ENCODE peak calls at places on chromosomes 11 and 22, in ten cellular contexts. F is mammary epithelial cell; G is heart right ventricle; X is lower lobe of right lung; Y is Panc1; T is A549; L is IMR-90; B is DND-41; V is left ventricle myocardium inferior; P is CD4-positive, CD25-positive, alpha-beta regulatory T cell. J is an unnamed sample. For H3K4me1 and H3K9me3, the result is how much of the 10 kb centered on the place peaks cover.

GRCh38 chr22:39932918-39933649 is 27.1 kb upstream of the TMA7B start:
- DNase-seq in X (no peak), B (peak), G (no peak), Y (peak), V (no peak), L (no peak), T (peak), P (peak), F (no peak), J (peak)

GRCh38 chr11:17221968-17222367 is 14.2 kb upstream of the PIK3C2A start:
- DNase-seq in T (no peak), B (no peak), V (no peak), X (no peak), F (peak), G (no peak), Y (no peak), P (no peak), L (peak), J (no peak)

GRCh38 chr22:20494978-20495860 is at the start of gene KLHL22:
- DNase-seq in L (peak), F (peak), X (peak), T (no peak), B (peak), G (peak), V (no peak), P (no peak), Y (no peak), J (peak)

GRCh38 chr11:83087035-83087434 is 15.3 kb upstream of the RAB30 start:
- DNase-seq in V (no peak), F (no peak), X (no peak), G (no peak), Y (no peak), T (peak), P (no peak), L (no peak), B (no peak), J (no peak)

GRCh38 chr11:38562562-38562961 is 1964.5 kb upstream of the RAG2 start:
- DNase-seq in X (no peak), Y (no peak), T (no peak), F (peak), G (no peak), L (no peak), V (no peak), B (no peak), P (no peak), J (no peak)

GRCh38 chr22:20021196-20022181 is 579 bp downstream of the TANGO2 start:
- DNase-seq in X (peak), Y (no peak), G (peak), F (no peak), T (no peak), V (peak), P (no peak), B (peak), L (peak), J (peak)

GRCh38 chr11:43736502-43737193 is 56.1 kb downstream of the HSD17B12 start:
- DNase-seq in F (peak), G (no peak), L (peak), X (no peak), P (no peak), T (no peak), Y (no peak), B (no peak), V (no peak), J (no peak)

GRCh38 chr22:42930810-42931420 is 73.8 kb upstream of the ARFGAP3 start:
- DNase-seq in F (peak), G (peak), Y (no peak), V (peak), P (no peak), X (no peak), T (peak), L (peak), B (no peak), J (no peak)

GRCh38 chr11:44268807-44269080 is 41.2 kb downstream of the ALX4 start:
- DNase-seq in P (no peak), X (no peak), B (no peak), F (no peak), Y (no peak), V (no peak), G (no peak), T (no peak), L (no peak), J (no peak)

GRCh38 chr22:47609653-47610052 is 847.2 kb downstream of the TBC1D22A start:
- DNase-seq in P (no peak), L (no peak), G (no peak), T (no peak), F (no peak), Y (no peak), X (no peak), B (no peak), V (no peak), J (no peak)

GRCh38 chr11:121270286-121270685 is 22.3 kb upstream of the SC5D start:
- DNase-seq in F (no peak), X (no peak), T (no peak), L (no peak), Y (no peak), B (no peak), P (no peak), V (no peak), G (no peak), J (no peak)

GRCh38 chr11:20337526-20338154 is 25.9 kb upstream of the HTATIP2 start:
- DNase-seq in T (peak), G (no peak), P (no peak), V (no peak), L (peak), X (no peak), F (peak), Y (no peak), B (peak), J (peak)

GRCh38 chr22:38505595-38506117 is 455 bp downstream of the DDX17 start:
- DNase-seq in P (no peak), L (peak), B (peak), Y (no peak), V (peak), T (peak), X (peak), G (peak), F (peak), J (peak)

GRCh38 chr11:102453286-102453797 is 777 bp upstream of the TMEM123 start:
- DNase-seq in G (no peak), P (no peak), Y (no peak), X (no peak), T (no peak), F (peak), B (no peak), V (peak), L (no peak), J (no peak)

GRCh38 chr11:65502274-65502851 is 3.5 kb downstream of the MALAT1 start:
- DNase-seq in T (peak), F (no peak), X (no peak), P (no peak), Y (no peak), B (no peak), G (no peak), V (no peak), L (peak), J (no peak)

GRCh38 chr22:26259510-26259909 is 90.2 kb downstream of the SEZ6L start:
- DNase-seq in L (peak), Y (no peak), B (peak), V (no peak), F (peak), G (no peak), T (peak), X (no peak), P (no peak), J (peak)

GRCh38 chr11:3002871-3003270 is 10.7 kb upstream of the NAP1L4 start:
- DNase-seq in Y (no peak), F (no peak), L (no peak), B (no peak), T (no peak), X (no peak), G (no peak), V (no peak), P (no peak), J (no peak)

GRCh38 chr11:13076961-13077360 is 67.8 kb downstream of the RASSF10 start:
- DNase-seq in P (no peak), X (no peak), F (peak), L (no peak), V (no peak), Y (no peak), B (no peak), T (peak), G (no peak), J (no peak)

GRCh38 chr11:65717906-65718305 is 2.7 kb downstream of the RNASEH2C start:
- DNase-seq in P (no peak), V (no peak), T (no peak), F (no peak), L (no peak), Y (no peak), B (no peak), G (no peak), X (no peak), J (no peak)

GRCh38 chr22:22709719-22710445 is 65.5 kb downstream of the GGTLC2 start:
- DNase-seq in Y (no peak), X (no peak), T (peak), P (no peak), B (no peak), L (no peak), F (no peak), G (no peak), V (no peak), J (no peak)

GRCh38 chr11:47233989-47234668 is 14.5 kb downstream of the ACP2 start:
- DNase-seq in T (peak), B (peak), L (peak), G (peak), V (peak), F (peak), Y (peak), P (no peak), X (no peak), J (no peak)

GRCh38 chr11:66420671-66421476 is at the start of gene NPAS4:
- DNase-seq in F (no peak), B (no peak), X (no peak), V (no peak), T (no peak), Y (no peak), P (no peak), G (no peak), L (no peak), J (no peak)

GRCh38 chr11:69444381-69445130 is 36.9 kb upstream of the LINC01488 start:
- DNase-seq in V (peak), X (peak), B (no peak), F (peak), G (peak), P (no peak), Y (no peak), L (peak), T (peak), J (peak)

GRCh38 chr11:10605941-10606381 is 37.5 kb upstream of the LYVE1 start:
- DNase-seq in G (peak), V (peak), X (peak), B (no peak), Y (no peak), P (no peak), T (no peak), L (peak), F (no peak), J (no peak)

GRCh38 chr11:69892237-69892985 is 73.2 kb upstream of the FGF3 start:
- DNase-seq in T (peak), Y (no peak), B (no peak), L (no peak), V (no peak), X (no peak), F (no peak), G (no peak), P (no peak), J (peak)

GRCh38 chr11:102489469-102490145 is 37.0 kb upstream of the TMEM123 start:
- DNase-seq in P (no peak), X (no peak), F (no peak), T (no peak), B (no peak), G (no peak), L (no peak), Y (no peak), V (no peak), J (no peak)

GRCh38 chr11:82494988-82495432 is 238.7 kb downstream of the FAM181B start:
- DNase-seq in P (no peak), B (no peak), Y (no peak), F (peak), X (no peak), T (peak), V (no peak), G (no peak), L (no peak), J (no peak)

GRCh38 chr11:64861227-64861970 is 16.9 kb upstream of the CDC42BPG start:
- DNase-seq in G (no peak), B (no peak), X (no peak), T (no peak), L (no peak), Y (no peak), V (no peak), P (no peak), F (no peak), J (no peak)

GRCh38 chr11:57191308-57191707 is 9.6 kb downstream of the LRRC55 start:
- DNase-seq in G (no peak), B (no peak), L (no peak), P (no peak), T (no peak), Y (no peak), X (no peak), V (no peak), F (no peak), J (no peak)

GRCh38 chr11:10777806-10778205 is 26.8 kb downstream of the CTR9 start:
- DNase-seq in G (no peak), F (no peak), V (no peak), B (no peak), X (no peak), T (no peak), Y (no peak), P (no peak), L (peak), J (no peak)

GRCh38 chr11:109109916-109110315 is 312.1 kb upstream of the C11orf87 start:
- DNase-seq in G (no peak), T (no peak), V (no peak), L (no peak), F (no peak), X (no peak), P (no peak), B (no peak), Y (no peak), J (no peak)

GRCh38 chr11:8773125-8773524 is 90.5 kb downstream of the RPL27A start:
- DNase-seq in V (no peak), L (no peak), Y (no peak), X (no peak), P (no peak), T (no peak), G (no peak), F (no peak), B (no peak), J (no peak)
- H3K4me1 ChIP-seq in V (half or more), L (under half), Y (under half), X (under half), P (under half), T (under half), G (half or more), F (half or more), B (under half), J (under half)

DNA sequence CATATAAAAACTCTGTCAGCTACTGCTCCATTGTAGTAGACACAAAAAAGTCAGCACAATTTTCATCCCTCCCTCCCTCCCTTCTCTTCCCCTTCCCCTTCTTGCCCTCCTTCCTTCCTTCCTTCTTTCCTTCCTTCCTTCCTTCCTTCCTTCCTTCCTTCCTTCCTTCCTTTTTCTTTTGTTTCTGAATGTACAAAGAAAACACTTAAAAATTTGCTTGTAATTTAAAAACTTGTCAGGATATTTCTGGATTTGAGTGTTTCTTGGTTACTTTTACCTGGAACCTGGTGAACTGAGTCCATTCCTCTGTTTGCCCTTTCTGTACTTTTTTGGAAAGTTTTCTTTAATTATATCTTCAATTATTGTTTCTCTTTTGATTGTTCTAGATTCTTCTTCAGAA is 31.5 kb upstream of the PLET1 start:
- DNase-seq in Y (no peak), F (no peak), G (no peak), V (no peak), B (no peak), L (no peak), X (no peak), P (no peak), T (no peak), J (no peak)
- H3K4me3 ChIP-seq in Y (no peak), F (no peak), G (peak), V (peak), B (no peak), L (no peak), X (no peak), P (no peak), T (no peak), J (no peak)

GRCh38 chr11:134393638-134394037 is 18.4 kb downstream of the B3GAT1 start:
- DNase-seq in Y (no peak), X (no peak), F (no peak), L (no peak), T (peak), B (no peak), P (no peak), G (no peak), V (no peak), J (peak)
- H3K9me3 ChIP-seq in Y (under half), X (under half), F (under half), L (half or more), T (under half), B (under half), P (under half), G (under half), V (under half), J (under half)

DNA sequence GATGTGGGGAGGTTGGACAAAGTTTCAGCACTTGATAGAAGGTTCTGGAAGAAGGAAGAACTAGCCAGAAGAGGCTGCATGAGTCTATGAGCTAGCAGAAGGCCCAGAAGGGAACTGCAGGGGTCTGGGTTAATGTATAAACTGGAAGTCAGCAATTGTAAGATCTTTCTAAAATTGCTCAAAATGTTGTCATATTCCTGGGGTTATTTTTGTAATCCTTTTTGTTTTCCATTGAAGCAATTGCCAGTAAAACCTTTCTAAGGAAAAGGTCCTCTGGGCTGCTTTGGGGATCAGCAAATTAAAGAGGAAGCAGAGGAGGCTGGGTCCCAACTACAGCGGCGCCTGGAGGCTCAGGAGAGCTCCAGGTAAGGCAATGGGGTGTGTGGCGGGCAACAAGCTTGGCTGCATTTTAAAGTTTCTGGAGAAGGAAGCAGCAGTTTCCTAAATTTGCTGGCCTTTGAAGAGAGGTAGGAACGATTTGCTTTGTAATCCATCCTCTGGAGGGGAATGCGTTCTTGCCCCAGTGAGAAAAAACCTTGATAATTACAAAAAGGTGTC is 29.3 kb downstream of the ADAMTS15 start:
- DNase-seq in T (no peak), L (peak), X (no peak), G (no peak), V (no peak), Y (no peak), F (no peak), B (no peak), P (no peak), J (no peak)
- H3K4me1 ChIP-seq in T (under half), L (under half), X (under half), G (under half), V (half or more), Y (under half), F (under half), B (under half), P (under half), J (under half)

DNA sequence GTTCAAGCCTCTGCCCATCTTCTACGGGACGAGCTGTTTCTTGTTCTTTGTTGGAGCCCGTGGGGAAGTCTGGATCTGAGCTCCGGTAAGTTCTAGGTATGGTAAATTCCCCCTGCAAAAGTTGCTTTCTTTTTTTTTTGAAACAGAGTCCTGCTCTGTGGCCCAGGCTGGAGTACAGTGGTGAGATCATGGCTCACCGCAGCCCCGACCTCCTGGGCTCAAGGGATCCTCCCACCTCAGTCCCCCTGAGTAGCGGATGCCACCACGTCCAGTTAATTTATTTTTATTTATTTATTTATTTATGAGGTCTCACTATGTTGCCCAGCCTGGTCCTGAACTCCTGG is 35.5 kb upstream of the MOB2 start:
- DNase-seq in V (no peak), G (no peak), T (no peak), B (no peak), X (no peak), Y (no peak), L (no peak), P (no peak), F (no peak), J (no peak)
- H3K4me3 ChIP-seq in V (no peak), G (no peak), T (no peak), B (no peak), X (no peak), Y (no peak), L (no peak), P (no peak), F (no peak), J (no peak)

DNA sequence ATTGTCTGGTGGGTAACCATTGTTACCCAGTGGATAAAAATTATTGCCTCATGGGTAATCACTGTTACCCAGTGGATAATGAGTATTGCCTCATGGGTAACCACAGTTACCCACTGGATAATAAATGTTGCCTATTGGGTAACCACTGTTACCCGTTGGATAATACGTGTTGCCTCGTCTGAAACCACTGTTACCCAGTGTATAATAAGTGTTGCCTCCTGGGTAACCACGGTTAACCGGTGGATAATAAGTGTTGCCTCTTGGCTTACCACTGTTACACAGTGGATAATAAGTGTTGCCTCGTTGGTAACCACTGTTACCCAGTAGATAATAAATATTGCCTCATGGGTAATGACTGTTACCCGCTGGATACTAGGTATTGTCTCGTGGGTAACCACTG is 20.9 kb upstream of the NXPE4 start:
- DNase-seq in G (no peak), B (no peak), F (no peak), L (no peak), X (no peak), Y (no peak), P (no peak), V (no peak), T (no peak), J (peak)
- H3K9me3 ChIP-seq in G (under half), B (half or more), F (under half), L (under half), X (under half), Y (under half), P (under half), V (under half), T (under half), J (under half)

GRCh38 chr11:126545057-126545555 is 189.6 kb downstream of the ST3GAL4 start:
- DNase-seq in Y (no peak), T (no peak), L (no peak), F (no peak), B (no peak), G (no peak), P (no peak), V (no peak), X (no peak), J (no peak)
- H3K4me1 ChIP-seq in Y (under half), T (under half), L (under half), F (under half), B (under half), G (under half), P (under half), V (under half), X (under half), J (under half)

DNA sequence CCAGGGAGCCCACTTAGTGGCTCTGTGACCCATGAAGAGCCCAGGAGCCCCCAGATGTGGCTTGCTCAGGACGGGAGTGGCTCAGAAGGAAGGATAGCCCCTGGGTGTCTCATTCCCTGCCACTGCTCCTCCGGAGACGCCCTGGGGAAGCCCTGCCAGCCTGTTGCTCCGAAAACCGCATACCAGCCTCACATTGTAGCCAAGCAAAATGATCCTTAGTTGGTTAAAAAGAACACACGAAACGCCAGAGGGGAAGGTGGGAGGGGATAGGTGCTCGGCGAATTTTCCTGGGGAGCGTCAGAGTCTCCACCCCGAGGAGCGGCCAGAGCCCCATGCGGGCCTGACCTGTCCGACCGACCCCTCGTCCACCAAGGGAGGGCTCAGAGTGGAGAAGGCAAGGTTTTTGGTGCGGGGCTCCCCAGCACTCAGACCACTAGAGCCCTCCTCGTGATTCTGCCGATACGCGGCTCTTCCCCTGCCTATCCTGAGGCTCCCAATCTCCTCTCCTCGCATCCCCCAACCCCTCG is 39.5 kb downstream of the DIXDC1 start:
- DNase-seq in L (no peak), X (peak), V (no peak), T (no peak), G (peak), B (no peak), P (no peak), Y (no peak), F (peak), J (no peak)
- H3K4me3 ChIP-seq in L (peak), X (peak), V (peak), T (no peak), G (peak), B (no peak), P (no peak), Y (peak), F (peak), J (no peak)